ENCODE peak calls at places on chromosomes 2 and 18, in nine cellular contexts. G, F, A, L, P, J, C, R and B are unnamed samples.

GRCh38 chr2:161842751-161843433 is 218.7 kb downstream of the SLC4A10 start:
- DNase-seq in G (no peak), F (no peak), A (no peak), L (no peak), P (no peak), J (no peak), C (no peak), R (peak), B (no peak)

GRCh38 chr18:22604390-22604985 is 186.8 kb upstream of the CTAGE1 start:
- DNase-seq in G (peak), F (no peak), A (peak), L (no peak), P (peak), J (peak), C (peak), R (no peak), B (no peak)

GRCh38 chr2:176581557-176582150 is 312.4 kb downstream of the MTX2 start:
- DNase-seq in G (no peak), F (no peak), A (no peak), L (no peak), P (peak), J (no peak), C (no peak), R (no peak), B (no peak)

GRCh38 chr18:31225668-31226067 is 63.0 kb upstream of the DSC1 start:
- DNase-seq in G (peak), F (no peak), A (no peak), L (no peak), P (peak), J (peak), C (no peak), R (no peak), B (no peak)

GRCh38 chr2:232950776-232951175 is 62.3 kb downstream of the NGEF start:
- DNase-seq in G (no peak), F (no peak), A (no peak), L (no peak), P (no peak), J (no peak), C (no peak), R (no peak), B (no peak)

GRCh38 chr18:48326901-48327675 is 82.1 kb downstream of the ZBTB7C start:
- DNase-seq in G (no peak), F (no peak), A (no peak), L (no peak), P (peak), J (no peak), C (no peak), R (no peak), B (no peak)

GRCh38 chr2:25341031-25341727 is 546 bp downstream of the DNMT3A start:
- DNase-seq in G (peak), F (no peak), A (no peak), L (peak), P (no peak), J (peak), C (no peak), R (peak), B (no peak)

GRCh38 chr18:59737776-59738295 is 40.6 kb upstream of the CCBE1 start:
- DNase-seq in G (no peak), F (no peak), A (no peak), L (no peak), P (no peak), J (no peak), C (no peak), R (no peak), B (no peak)

GRCh38 chr18:45828917-45829811 is 3.7 kb downstream of the SIGLEC15 start:
- DNase-seq in G (no peak), F (peak), A (no peak), L (peak), P (no peak), J (no peak), C (no peak), R (no peak), B (no peak)

GRCh38 chr2:159073256-159073655 is 104.8 kb downstream of the TANC1 start:
- DNase-seq in G (no peak), F (no peak), A (no peak), L (no peak), P (peak), J (no peak), C (no peak), R (no peak), B (no peak)

GRCh38 chr2:4763009-4763408 is 929.2 kb upstream of the SOX11 start:
- DNase-seq in G (no peak), F (no peak), A (no peak), L (peak), P (no peak), J (no peak), C (no peak), R (peak), B (no peak)

GRCh38 chr2:64766841-64767669 is 113.3 kb upstream of the SERTAD2 start:
- DNase-seq in G (no peak), F (no peak), A (no peak), L (peak), P (peak), J (no peak), C (no peak), R (peak), B (no peak)

GRCh38 chr2:222912117-222912516 is 51.3 kb downstream of the ACSL3 start:
- DNase-seq in G (no peak), F (no peak), A (no peak), L (no peak), P (no peak), J (no peak), C (no peak), R (peak), B (no peak)

GRCh38 chr2:102331311-102331980 is 20.1 kb downstream of the IL1RL1 start:
- DNase-seq in G (peak), F (no peak), A (no peak), L (no peak), P (no peak), J (peak), C (no peak), R (no peak), B (no peak)

GRCh38 chr18:45755936-45756335 is 32.0 kb downstream of the SLC14A1 start:
- DNase-seq in G (peak), F (no peak), A (peak), L (no peak), P (peak), J (no peak), C (peak), R (no peak), B (peak)

DNA sequence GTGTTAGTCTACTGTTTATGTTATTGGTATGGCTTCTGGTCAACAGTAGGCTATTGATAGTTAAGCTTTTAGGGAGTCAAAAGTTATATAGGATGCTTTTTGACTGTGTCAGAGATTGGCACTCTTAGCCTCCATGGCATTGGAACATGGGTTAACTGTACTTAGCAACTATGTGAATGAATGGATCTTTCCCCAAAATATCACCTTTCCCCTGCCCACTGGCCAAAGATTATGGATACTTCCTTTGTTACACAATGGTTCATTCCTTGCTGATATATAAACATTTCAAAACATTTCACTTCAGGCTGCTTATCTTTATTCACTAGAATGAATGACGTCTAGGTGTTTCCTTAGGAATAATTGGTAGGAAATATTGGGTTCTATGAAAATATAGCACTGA is 62.1 kb upstream of the DOCK10 start:
- DNase-seq in G (no peak), F (no peak), A (no peak), L (no peak), P (no peak), J (no peak), C (no peak), R (no peak), B (no peak)
- H3K27ac ChIP-seq in G (no peak), F (peak), A (no peak), L (no peak), P (peak), J (no peak), C (no peak), R (no peak), B (no peak)

GRCh38 chr2:151438506-151438905 is 28.8 kb downstream of the RIF1 start:
- DNase-seq in G (no peak), F (no peak), A (no peak), L (no peak), P (no peak), J (no peak), C (no peak), R (no peak), B (no peak)

GRCh38 chr2:151439127-151439526 is 29.4 kb downstream of the RIF1 start:
- DNase-seq in G (no peak), F (no peak), A (no peak), L (no peak), P (no peak), J (no peak), C (no peak), R (no peak), B (no peak)

GRCh38 chr2:151437630-151438029 is 27.9 kb downstream of the RIF1 start:
- DNase-seq in G (no peak), F (no peak), A (no peak), L (peak), P (peak), J (no peak), C (no peak), R (peak), B (peak)
- TF ChIP-seq CTCF in G (peak), F (peak), A (peak), L (peak), P (no peak), J (peak), C (peak), R (peak), B (peak)

GRCh38 chr2:234880551-234881211 is 71.1 kb upstream of the SH3BP4 start:
- DNase-seq in G (no peak), F (peak), A (no peak), L (no peak), P (peak), J (no peak), C (no peak), R (no peak), B (peak)

GRCh38 chr2:234884591-234884990 is 67.2 kb upstream of the SH3BP4 start:
- DNase-seq in G (no peak), F (peak), A (no peak), L (no peak), P (no peak), J (no peak), C (no peak), R (no peak), B (no peak)

GRCh38 chr2:234881413-234882241 is 70.2 kb upstream of the SH3BP4 start:
- DNase-seq in G (peak), F (peak), A (peak), L (peak), P (peak), J (peak), C (peak), R (peak), B (peak)

GRCh38 chr2:234885113-234885512 is 66.7 kb upstream of the SH3BP4 start:
- DNase-seq in G (no peak), F (peak), A (no peak), L (no peak), P (no peak), J (no peak), C (no peak), R (no peak), B (no peak)

DNA sequence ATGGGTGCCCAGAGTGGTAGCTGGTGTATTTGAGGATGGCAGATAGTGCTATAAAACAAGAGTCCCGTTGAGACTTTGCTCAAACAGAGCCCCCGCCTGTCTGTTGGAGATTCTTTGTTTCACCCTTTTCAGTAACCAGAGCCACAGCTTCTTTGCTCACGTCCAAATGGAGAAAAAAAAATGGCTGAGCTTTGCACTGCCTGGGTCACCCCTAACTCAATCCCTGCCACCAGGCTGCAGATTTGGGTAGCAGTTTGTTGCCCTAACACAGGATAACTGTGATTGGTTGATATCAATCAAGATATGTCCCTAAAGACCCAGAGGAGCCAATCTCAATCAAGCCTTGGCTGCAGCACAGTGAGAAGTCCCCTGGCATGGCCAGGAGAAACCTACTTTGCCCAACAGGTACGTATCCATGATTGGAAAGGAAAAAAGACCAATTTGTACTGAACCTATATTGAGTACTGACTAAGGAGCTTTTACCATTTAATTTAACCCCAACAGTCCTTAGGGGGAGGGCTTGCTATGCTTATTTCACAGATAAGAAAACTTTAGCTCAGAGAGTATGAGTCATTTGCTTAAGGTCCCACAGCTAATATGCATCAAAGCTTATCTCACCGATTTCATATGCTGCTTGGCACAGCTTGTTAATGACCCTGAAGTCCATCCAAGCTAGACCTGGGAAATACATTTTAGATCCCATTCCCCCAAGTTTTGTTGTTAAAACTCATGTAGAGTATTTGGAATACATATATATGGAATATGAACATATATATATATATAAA is 72.0 kb upstream of the SH3BP4 start:
- DNase-seq in G (no peak), F (peak), A (no peak), L (no peak), P (peak), J (no peak), C (no peak), R (no peak), B (no peak)
- H3K27ac ChIP-seq in G (no peak), F (peak), A (no peak), L (no peak), P (peak), J (no peak), C (no peak), R (no peak), B (peak)

GRCh38 chr2:33242845-33243244 is 233.6 kb upstream of the RASGRP3 start:
- DNase-seq in G (no peak), F (no peak), A (no peak), L (no peak), P (peak), J (no peak), C (no peak), R (no peak), B (peak)

GRCh38 chr2:33247325-33247724 is 229.1 kb upstream of the RASGRP3 start:
- DNase-seq in G (no peak), F (no peak), A (no peak), L (no peak), P (no peak), J (no peak), C (no peak), R (no peak), B (no peak)

GRCh38 chr2:33241581-33241980 is 234.9 kb upstream of the RASGRP3 start:
- DNase-seq in G (no peak), F (no peak), A (no peak), L (no peak), P (peak), J (no peak), C (no peak), R (no peak), B (no peak)

GRCh38 chr2:33250417-33251029 is 225.9 kb upstream of the RASGRP3 start:
- DNase-seq in G (no peak), F (no peak), A (no peak), L (no peak), P (no peak), J (no peak), C (no peak), R (no peak), B (no peak)

GRCh38 chr2:33246432-33246831 is 230.0 kb upstream of the RASGRP3 start:
- DNase-seq in G (no peak), F (no peak), A (no peak), L (no peak), P (no peak), J (no peak), C (no peak), R (no peak), B (no peak)
- TF ChIP-seq CTCF in G (no peak), F (no peak), A (no peak), L (no peak), P (no peak), J (no peak), C (no peak), R (no peak), B (no peak)

GRCh38 chr2:73003027-73003426 is 68.5 kb downstream of the SFXN5 start:
- DNase-seq in G (no peak), F (no peak), A (no peak), L (no peak), P (no peak), J (no peak), C (no peak), R (no peak), B (no peak)
- H3K27ac ChIP-seq in G (no peak), F (no peak), A (no peak), L (no peak), P (no peak), J (no peak), C (no peak), R (no peak), B (no peak)

GRCh38 chr2:121044412-121044811 is 240.6 kb downstream of the TFCP2L1 start:
- DNase-seq in G (no peak), F (no peak), A (no peak), L (peak), P (no peak), J (no peak), C (no peak), R (no peak), B (no peak)
- TF ChIP-seq CTCF in G (no peak), F (peak), A (no peak), L (peak), P (no peak), J (no peak), C (no peak), R (peak), B (no peak)

GRCh38 chr18:67608909-67609308 is 92.4 kb upstream of the DSEL start:
- DNase-seq in G (no peak), F (no peak), A (no peak), L (no peak), P (peak), J (no peak), C (no peak), R (no peak), B (no peak)
- H3K27ac ChIP-seq in G (peak), F (no peak), A (no peak), L (no peak), P (no peak), J (no peak), C (no peak), R (no peak), B (no peak)

DNA sequence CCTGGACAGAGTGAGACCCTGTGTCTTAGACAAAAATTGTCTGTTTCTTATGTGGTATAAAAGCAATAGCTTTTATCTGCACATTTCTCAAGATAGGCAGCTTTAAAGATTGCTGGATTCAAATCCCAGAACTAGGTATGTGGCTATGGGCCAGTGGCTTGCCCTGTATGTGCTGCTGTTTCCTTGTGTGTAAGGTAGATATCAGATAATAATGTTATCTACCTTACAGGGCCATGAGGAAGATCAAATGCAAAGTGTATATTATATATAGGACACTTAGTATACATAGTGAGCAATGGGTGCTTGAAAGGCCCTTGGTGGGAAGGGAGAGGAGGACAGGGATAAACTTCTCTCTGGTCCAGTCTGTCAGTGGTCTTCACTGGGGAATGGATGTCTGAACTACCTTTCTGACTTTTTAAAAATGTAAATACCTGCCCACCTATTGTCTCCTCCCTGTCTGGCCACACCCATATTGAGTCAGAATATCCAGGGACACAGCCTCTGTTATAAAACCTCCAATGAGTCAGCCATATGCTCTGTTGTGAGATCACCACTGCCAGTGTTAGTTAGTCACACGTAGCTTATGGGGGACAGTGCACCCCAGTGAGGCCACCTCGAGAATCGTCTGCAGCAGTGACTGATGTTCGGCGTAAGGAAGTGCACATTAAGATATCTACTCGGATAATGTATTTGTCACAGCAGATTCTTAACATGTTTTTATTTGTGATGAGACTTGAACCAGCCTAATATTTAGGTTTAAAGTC is 383.4 kb downstream of the PTPRM start:
- DNase-seq in G (no peak), F (peak), A (no peak), L (peak), P (peak), J (no peak), C (no peak), R (no peak), B (peak)
- TF ChIP-seq CTCF in G (no peak), F (peak), A (no peak), L (no peak), P (no peak), J (no peak), C (no peak), R (no peak), B (no peak)

GRCh38 chr2:10329584-10329879 is 26.8 kb downstream of the HPCAL1 start:
- DNase-seq in G (no peak), F (no peak), A (no peak), L (no peak), P (no peak), J (no peak), C (no peak), R (peak), B (no peak)

GRCh38 chr2:10328667-10329583 is 26.2 kb downstream of the HPCAL1 start:
- DNase-seq in G (no peak), F (no peak), A (no peak), L (no peak), P (no peak), J (no peak), C (no peak), R (peak), B (no peak)

GRCh38 chr2:10331033-10331701 is 28.5 kb downstream of the HPCAL1 start:
- DNase-seq in G (peak), F (no peak), A (no peak), L (peak), P (peak), J (peak), C (peak), R (peak), B (no peak)

GRCh38 chr2:10330700-10331032 is 28.0 kb downstream of the HPCAL1 start:
- DNase-seq in G (no peak), F (no peak), A (no peak), L (no peak), P (no peak), J (no peak), C (no peak), R (no peak), B (no peak)

GRCh38 chr2:10329880-10330699 is 27.4 kb downstream of the HPCAL1 start:
- DNase-seq in G (no peak), F (no peak), A (no peak), L (no peak), P (peak), J (no peak), C (no peak), R (peak), B (peak)
- H3K27ac ChIP-seq in G (peak), F (peak), A (peak), L (peak), P (no peak), J (peak), C (peak), R (peak), B (peak)